ENCODE peak calls at places on chromosome 22, in ten cellular contexts. One of them, this sample, is unnamed.

GRCh38 chr22:40107244-40107643 is 70.5 kb upstream of the TNRC6B start:
- DNase-seq in sigmoid colon: no peak
- DNase-seq in A549: no peak
- DNase-seq in tibial nerve: no peak
- DNase-seq in K562: no peak
- DNase-seq in upper lobe of left lung: no peak
- DNase-seq in endothelial cell of umbilical vein: no peak
- DNase-seq in breast epithelium: no peak
- DNase-seq in stomach: no peak
- DNase-seq in heart left ventricle: no peak
- DNase-seq in this sample: no peak

GRCh38 chr22:44399906-44400762 is 87.4 kb upstream of the SHISAL1 start:
- DNase-seq in sigmoid colon: no peak
- DNase-seq in A549: no peak
- DNase-seq in tibial nerve: peak; percentile 9
- DNase-seq in K562: no peak
- DNase-seq in upper lobe of left lung: no peak
- DNase-seq in endothelial cell of umbilical vein: no peak
- DNase-seq in breast epithelium: peak; percentile 49
- DNase-seq in stomach: peak; percentile 17
- DNase-seq in heart left ventricle: no peak
- DNase-seq in this sample: peak; percentile 60

GRCh38 chr22:41217553-41218157 is 12.5 kb downstream of the L3MBTL2 start:
- DNase-seq in sigmoid colon: peak; percentile 90
- DNase-seq in A549: no peak
- DNase-seq in tibial nerve: peak; percentile 58
- DNase-seq in K562: peak; percentile 10
- DNase-seq in upper lobe of left lung: no peak
- DNase-seq in endothelial cell of umbilical vein: peak; percentile 72
- DNase-seq in breast epithelium: no peak
- DNase-seq in stomach: peak; percentile 42
- DNase-seq in heart left ventricle: peak; percentile 83
- DNase-seq in this sample: peak; percentile 87

GRCh38 chr22:20494978-20495860 is at the start of gene KLHL22:
- DNase-seq in sigmoid colon: peak; percentile 73
- DNase-seq in A549: no peak
- DNase-seq in tibial nerve: no peak
- DNase-seq in K562: no peak
- DNase-seq in upper lobe of left lung: peak; percentile 88
- DNase-seq in endothelial cell of umbilical vein: peak; percentile 49
- DNase-seq in breast epithelium: no peak
- DNase-seq in stomach: peak; percentile 40
- DNase-seq in heart left ventricle: peak; percentile 47
- DNase-seq in this sample: peak; percentile 89

GRCh38 chr22:50245214-50246072 is 620 bp upstream of the TUBGCP6 start:
- DNase-seq in sigmoid colon: no peak
- DNase-seq in A549: no peak
- DNase-seq in tibial nerve: no peak
- DNase-seq in K562: no peak
- DNase-seq in upper lobe of left lung: peak; percentile 77
- DNase-seq in endothelial cell of umbilical vein: no peak
- DNase-seq in breast epithelium: no peak
- DNase-seq in stomach: no peak
- DNase-seq in heart left ventricle: no peak
- DNase-seq in this sample: no peak

GRCh38 chr22:50739279-50739691 is 1.3 kb downstream of the ACR start:
- DNase-seq in sigmoid colon: no peak
- DNase-seq in A549: no peak
- DNase-seq in tibial nerve: peak; percentile 8
- DNase-seq in K562: no peak
- DNase-seq in upper lobe of left lung: no peak
- DNase-seq in endothelial cell of umbilical vein: no peak
- DNase-seq in breast epithelium: no peak
- DNase-seq in stomach: peak; percentile 17
- DNase-seq in heart left ventricle: no peak
- DNase-seq in this sample: no peak

GRCh38 chr22:44392446-44392921 is 79.7 kb upstream of the SHISAL1 start:
- DNase-seq in sigmoid colon: peak; percentile 46
- DNase-seq in A549: no peak
- DNase-seq in tibial nerve: no peak
- DNase-seq in K562: no peak
- DNase-seq in upper lobe of left lung: peak; percentile 22
- DNase-seq in endothelial cell of umbilical vein: no peak
- DNase-seq in breast epithelium: peak; percentile 33
- DNase-seq in stomach: no peak
- DNase-seq in heart left ventricle: no peak
- DNase-seq in this sample: peak; percentile 69

GRCh38 chr22:36369004-36369921 is 18.5 kb downstream of the MYH9 start:
- DNase-seq in sigmoid colon: no peak
- DNase-seq in A549: no peak
- DNase-seq in tibial nerve: no peak
- DNase-seq in K562: no peak
- DNase-seq in upper lobe of left lung: no peak
- DNase-seq in endothelial cell of umbilical vein: peak; percentile 62
- DNase-seq in breast epithelium: no peak
- DNase-seq in stomach: no peak
- DNase-seq in heart left ventricle: no peak
- DNase-seq in this sample: no peak

DNA sequence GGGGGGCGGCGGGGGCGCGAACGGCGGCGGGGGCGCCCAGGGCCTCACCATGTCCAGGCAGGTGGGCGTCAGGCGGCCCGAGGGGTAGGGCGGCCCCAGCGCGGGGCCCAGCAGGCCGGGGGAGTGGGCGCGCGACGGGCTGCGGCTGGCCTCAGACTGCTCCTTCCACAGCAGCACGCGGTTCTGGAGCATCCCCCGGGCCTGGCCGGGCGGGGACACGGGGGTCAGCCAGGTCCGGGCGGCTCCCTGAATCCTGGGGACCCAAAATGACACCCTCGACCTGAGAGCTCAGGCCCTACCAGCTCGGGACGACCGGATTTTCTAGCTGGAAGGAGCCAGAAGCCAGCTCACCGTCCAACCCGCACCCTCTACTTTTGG is 5.5 kb upstream of the SLC16A8 start:
- DNase-seq in sigmoid colon: no peak
- DNase-seq in A549: no peak
- DNase-seq in tibial nerve: no peak
- DNase-seq in K562: no peak
- DNase-seq in upper lobe of left lung: peak; percentile 85
- DNase-seq in endothelial cell of umbilical vein: no peak
- DNase-seq in breast epithelium: no peak
- DNase-seq in stomach: no peak
- DNase-seq in heart left ventricle: no peak
- DNase-seq in this sample: no peak
- H3K4me3 ChIP-seq in sigmoid colon: no peak overlapping the region
- H3K4me3 ChIP-seq in A549: no peak overlapping the region
- H3K4me3 ChIP-seq in tibial nerve: no peak overlapping the region
- H3K4me3 ChIP-seq in K562: no peak overlapping the region
- H3K4me3 ChIP-seq in upper lobe of left lung: no peak overlapping the region
- H3K4me3 ChIP-seq in endothelial cell of umbilical vein: no peak overlapping the region
- H3K4me3 ChIP-seq in breast epithelium: peak overlapping the region; percentile 43
- H3K4me3 ChIP-seq in stomach: no peak overlapping the region
- H3K4me3 ChIP-seq in heart left ventricle: no peak overlapping the region
- H3K4me3 ChIP-seq in this sample: no peak overlapping the region

GRCh38 chr22:47191630-47192105 is 429.2 kb downstream of the TBC1D22A start:
- DNase-seq in sigmoid colon: no peak
- DNase-seq in A549: no peak
- DNase-seq in tibial nerve: no peak
- DNase-seq in K562: no peak
- DNase-seq in upper lobe of left lung: no peak
- DNase-seq in endothelial cell of umbilical vein: no peak
- DNase-seq in breast epithelium: no peak
- DNase-seq in stomach: no peak
- DNase-seq in heart left ventricle: no peak
- DNase-seq in this sample: no peak

GRCh38 chr22:47193606-47194316 is 431.3 kb downstream of the TBC1D22A start:
- DNase-seq in sigmoid colon: peak; percentile 45
- DNase-seq in A549: no peak
- DNase-seq in tibial nerve: peak; percentile 6
- DNase-seq in K562: no peak
- DNase-seq in upper lobe of left lung: no peak
- DNase-seq in endothelial cell of umbilical vein: no peak
- DNase-seq in breast epithelium: peak; percentile 42
- DNase-seq in stomach: peak; percentile 22
- DNase-seq in heart left ventricle: no peak
- DNase-seq in this sample: no peak

GRCh38 chr22:47192651-47193437 is 430.4 kb downstream of the TBC1D22A start:
- DNase-seq in sigmoid colon: peak; percentile 50
- DNase-seq in A549: peak; percentile 42
- DNase-seq in tibial nerve: peak; percentile 8
- DNase-seq in K562: peak; percentile 18
- DNase-seq in upper lobe of left lung: peak; percentile 76
- DNase-seq in endothelial cell of umbilical vein: no peak
- DNase-seq in breast epithelium: peak; percentile 43
- DNase-seq in stomach: peak; percentile 25
- DNase-seq in heart left ventricle: no peak
- DNase-seq in this sample: peak; percentile 83

GRCh38 chr22:47190957-47191323 is 428.5 kb downstream of the TBC1D22A start:
- DNase-seq in sigmoid colon: peak; percentile 46
- DNase-seq in A549: no peak
- DNase-seq in tibial nerve: no peak
- DNase-seq in K562: no peak
- DNase-seq in upper lobe of left lung: no peak
- DNase-seq in endothelial cell of umbilical vein: no peak
- DNase-seq in breast epithelium: peak; percentile 14
- DNase-seq in stomach: peak; percentile 11
- DNase-seq in heart left ventricle: no peak
- DNase-seq in this sample: no peak

GRCh38 chr22:47192106-47192650 is 429.7 kb downstream of the TBC1D22A start:
- DNase-seq in sigmoid colon: peak; percentile 52
- DNase-seq in A549: no peak
- DNase-seq in tibial nerve: peak; percentile 10
- DNase-seq in K562: no peak
- DNase-seq in upper lobe of left lung: peak; percentile 72
- DNase-seq in endothelial cell of umbilical vein: no peak
- DNase-seq in breast epithelium: peak; percentile 42
- DNase-seq in stomach: peak; percentile 13
- DNase-seq in heart left ventricle: no peak
- DNase-seq in this sample: no peak
- TF ChIP-seq POLR2A in sigmoid colon: no peak
- TF ChIP-seq POLR2A in A549: no peak
- TF ChIP-seq POLR2A in tibial nerve: no peak
- TF ChIP-seq POLR2A in K562: no peak
- TF ChIP-seq POLR2A in upper lobe of left lung: no peak
- TF ChIP-seq POLR2A in endothelial cell of umbilical vein: no peak
- TF ChIP-seq POLR2A in breast epithelium: no peak
- TF ChIP-seq POLR2A in stomach: no peak
- TF ChIP-seq POLR2A in heart left ventricle: no peak
- TF ChIP-seq POLR2A in this sample: no peak

GRCh38 chr22:29202231-29203192 is 3.2 kb upstream of the EMID1 start:
- DNase-seq in sigmoid colon: no peak
- DNase-seq in A549: peak; percentile 18
- DNase-seq in tibial nerve: peak; percentile 30
- DNase-seq in K562: peak; percentile 79
- DNase-seq in upper lobe of left lung: peak; percentile 83
- DNase-seq in endothelial cell of umbilical vein: peak; percentile 26
- DNase-seq in breast epithelium: no peak
- DNase-seq in stomach: peak; percentile 43
- DNase-seq in heart left ventricle: peak; percentile 71
- DNase-seq in this sample: no peak

GRCh38 chr22:29199702-29200400 is 5.8 kb upstream of the EMID1 start:
- DNase-seq in sigmoid colon: no peak
- DNase-seq in A549: no peak
- DNase-seq in tibial nerve: no peak
- DNase-seq in K562: no peak
- DNase-seq in upper lobe of left lung: no peak
- DNase-seq in endothelial cell of umbilical vein: no peak
- DNase-seq in breast epithelium: no peak
- DNase-seq in stomach: no peak
- DNase-seq in heart left ventricle: peak; percentile 13
- DNase-seq in this sample: no peak

GRCh38 chr22:29203456-29203855 is 2.2 kb upstream of the EMID1 start:
- DNase-seq in sigmoid colon: no peak
- DNase-seq in A549: no peak
- DNase-seq in tibial nerve: no peak
- DNase-seq in K562: no peak
- DNase-seq in upper lobe of left lung: no peak
- DNase-seq in endothelial cell of umbilical vein: no peak
- DNase-seq in breast epithelium: no peak
- DNase-seq in stomach: no peak
- DNase-seq in heart left ventricle: no peak
- DNase-seq in this sample: no peak

GRCh38 chr22:29201722-29202230 is 3.9 kb upstream of the EMID1 start:
- DNase-seq in sigmoid colon: no peak
- DNase-seq in A549: no peak
- DNase-seq in tibial nerve: no peak
- DNase-seq in K562: peak; percentile 19
- DNase-seq in upper lobe of left lung: no peak
- DNase-seq in endothelial cell of umbilical vein: peak; percentile 8
- DNase-seq in breast epithelium: no peak
- DNase-seq in stomach: no peak
- DNase-seq in heart left ventricle: no peak
- DNase-seq in this sample: no peak

GRCh38 chr22:29200901-29201300 is 4.8 kb upstream of the EMID1 start:
- DNase-seq in sigmoid colon: no peak
- DNase-seq in A549: no peak
- DNase-seq in tibial nerve: no peak
- DNase-seq in K562: no peak
- DNase-seq in upper lobe of left lung: no peak
- DNase-seq in endothelial cell of umbilical vein: no peak
- DNase-seq in breast epithelium: no peak
- DNase-seq in stomach: no peak
- DNase-seq in heart left ventricle: no peak
- DNase-seq in this sample: no peak
- TF ChIP-seq CTCF in sigmoid colon: no peak
- TF ChIP-seq CTCF in A549: no peak
- TF ChIP-seq CTCF in tibial nerve: no peak
- TF ChIP-seq CTCF in K562: no peak
- TF ChIP-seq CTCF in upper lobe of left lung: no peak
- TF ChIP-seq CTCF in endothelial cell of umbilical vein: no peak
- TF ChIP-seq CTCF in breast epithelium: no peak
- TF ChIP-seq CTCF in stomach: no peak
- TF ChIP-seq CTCF in heart left ventricle: no peak
- TF ChIP-seq CTCF in this sample: no peak

DNA sequence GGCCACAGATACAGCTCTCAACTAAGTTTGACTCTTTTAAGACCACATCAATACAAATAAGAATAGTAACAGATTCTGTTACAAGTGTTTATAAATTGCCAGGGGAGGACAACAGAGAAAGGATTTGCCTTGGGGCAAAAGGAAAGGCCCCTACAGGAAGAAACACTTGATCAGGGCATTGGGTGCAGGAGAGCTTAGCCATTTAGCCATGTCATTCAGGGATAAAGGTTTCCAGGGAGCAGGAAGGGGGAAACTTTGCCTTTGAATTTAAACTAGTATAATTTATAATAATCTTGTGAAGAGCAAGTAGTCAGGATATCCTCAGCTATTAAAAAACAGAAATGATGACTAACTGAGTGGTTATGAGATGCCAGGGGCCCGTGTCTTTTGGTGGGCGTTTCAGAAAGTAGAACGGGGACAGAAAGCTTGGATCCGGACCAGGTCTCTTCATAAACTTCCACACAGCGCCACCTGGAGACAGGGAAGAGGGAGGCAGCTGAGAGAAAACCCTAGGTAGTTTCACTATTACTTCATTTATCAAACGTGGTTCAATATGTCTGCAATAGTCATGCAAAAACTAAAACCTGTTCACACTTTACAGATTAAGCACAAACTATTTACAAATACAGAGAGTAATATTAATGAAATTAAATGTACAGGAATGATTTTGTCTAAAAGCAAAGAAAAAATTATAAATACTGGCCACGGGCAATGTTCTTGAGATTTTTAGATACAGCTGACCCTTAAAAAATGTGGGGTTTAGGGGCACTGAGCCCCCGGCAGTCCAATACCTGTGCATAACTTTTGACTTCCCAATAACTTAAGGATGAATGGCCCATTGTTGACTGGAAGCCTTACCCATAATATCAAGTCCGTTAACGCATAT is 11.0 kb upstream of the SLC5A4 start:
- DNase-seq in sigmoid colon: peak; percentile 79
- DNase-seq in A549: peak; percentile 35
- DNase-seq in tibial nerve: peak; percentile 33
- DNase-seq in K562: peak; percentile 69
- DNase-seq in upper lobe of left lung: no peak
- DNase-seq in endothelial cell of umbilical vein: peak; percentile 81
- DNase-seq in breast epithelium: no peak
- DNase-seq in stomach: peak; percentile 69
- DNase-seq in heart left ventricle: peak; percentile 56
- DNase-seq in this sample: peak; percentile 92
- H3K4me3 ChIP-seq in sigmoid colon: no peak overlapping the region
- H3K4me3 ChIP-seq in A549: no peak overlapping the region
- H3K4me3 ChIP-seq in tibial nerve: no peak overlapping the region
- H3K4me3 ChIP-seq in K562: no peak overlapping the region
- H3K4me3 ChIP-seq in upper lobe of left lung: peak overlapping the region; percentile 16
- H3K4me3 ChIP-seq in endothelial cell of umbilical vein: no peak overlapping the region
- H3K4me3 ChIP-seq in breast epithelium: peak overlapping the region; percentile 21
- H3K4me3 ChIP-seq in stomach: peak overlapping the region; percentile 21
- H3K4me3 ChIP-seq in heart left ventricle: peak overlapping the region; percentile 12
- H3K4me3 ChIP-seq in this sample: no peak overlapping the region